ENCODE peak calls at places on chromosomes 2 and 18, in four cellular contexts. One of them, this sample, is unnamed.

GRCh38 chr2:221282386-221282785 is 289.7 kb downstream of the EPHA4 start:
- DNase-seq in spleen: no peak
- DNase-seq in progenitor cell of endocrine pancreas: no peak
- DNase-seq in IMR-90: no peak
- DNase-seq in this sample: no peak

GRCh38 chr2:192655916-192656315 is 461.2 kb upstream of the TMEFF2 start:
- DNase-seq in spleen: peak; percentile 37
- DNase-seq in progenitor cell of endocrine pancreas: no peak
- DNase-seq in IMR-90: no peak
- DNase-seq in this sample: no peak

GRCh38 chr2:26606847-26607190 is 34.3 kb downstream of the CIB4 start:
- DNase-seq in spleen: no peak
- DNase-seq in progenitor cell of endocrine pancreas: no peak
- DNase-seq in IMR-90: no peak
- DNase-seq in this sample: no peak

GRCh38 chr2:149645391-149645790 is 57.8 kb upstream of the MMADHC start:
- DNase-seq in spleen: no peak
- DNase-seq in progenitor cell of endocrine pancreas: no peak
- DNase-seq in IMR-90: peak; percentile 50
- DNase-seq in this sample: peak; percentile 53

GRCh38 chr2:9214866-9215265 is 8.3 kb downstream of the ASAP2 start:
- DNase-seq in spleen: no peak
- DNase-seq in progenitor cell of endocrine pancreas: no peak
- DNase-seq in IMR-90: no peak
- DNase-seq in this sample: no peak

GRCh38 chr2:138712212-138712979 is 67.8 kb downstream of the NXPH2 start:
- DNase-seq in spleen: no peak
- DNase-seq in progenitor cell of endocrine pancreas: no peak
- DNase-seq in IMR-90: peak; percentile 17
- DNase-seq in this sample: no peak

GRCh38 chr2:127175406-127175805 is 44.7 kb downstream of the CYP27C1 start:
- DNase-seq in spleen: no peak
- DNase-seq in progenitor cell of endocrine pancreas: no peak
- DNase-seq in IMR-90: peak; percentile 33
- DNase-seq in this sample: no peak

GRCh38 chr2:71070294-71071025 is 2.0 kb downstream of the NAGK start:
- DNase-seq in spleen: peak; percentile 87
- DNase-seq in progenitor cell of endocrine pancreas: no peak
- DNase-seq in IMR-90: peak; percentile 37
- DNase-seq in this sample: peak; percentile 55

GRCh38 chr18:32349728-32350395 is 120.8 kb downstream of the GAREM1 start:
- DNase-seq in spleen: no peak
- DNase-seq in progenitor cell of endocrine pancreas: no peak
- DNase-seq in IMR-90: peak; percentile 97
- DNase-seq in this sample: peak; percentile 99

GRCh38 chr2:148201075-148202004 is 180.4 kb downstream of the MBD5 start:
- DNase-seq in spleen: no peak
- DNase-seq in progenitor cell of endocrine pancreas: peak; percentile 21
- DNase-seq in IMR-90: peak; percentile 31
- DNase-seq in this sample: peak; percentile 49

GRCh38 chr2:119179951-119180350 is 21.4 kb upstream of the C1QL2 start:
- DNase-seq in spleen: no peak
- DNase-seq in progenitor cell of endocrine pancreas: no peak
- DNase-seq in IMR-90: no peak
- DNase-seq in this sample: no peak

GRCh38 chr2:79771530-79771929 is 258.7 kb downstream of the CTNNA2 start:
- DNase-seq in spleen: no peak
- DNase-seq in progenitor cell of endocrine pancreas: no peak
- DNase-seq in IMR-90: no peak
- DNase-seq in this sample: no peak

GRCh38 chr2:191713837-191714236 is 35.9 kb downstream of the NABP1 start:
- DNase-seq in spleen: no peak
- DNase-seq in progenitor cell of endocrine pancreas: no peak
- DNase-seq in IMR-90: no peak
- DNase-seq in this sample: no peak

GRCh38 chr18:9506046-9506792 is 30.9 kb downstream of the RALBP1 start:
- DNase-seq in spleen: no peak
- DNase-seq in progenitor cell of endocrine pancreas: no peak
- DNase-seq in IMR-90: peak; percentile 16
- DNase-seq in this sample: peak; percentile 19

GRCh38 chr2:11515441-11516071 is 18.3 kb upstream of the GREB1 start:
- DNase-seq in spleen: no peak
- DNase-seq in progenitor cell of endocrine pancreas: no peak
- DNase-seq in IMR-90: no peak
- DNase-seq in this sample: no peak

GRCh38 chr2:36356990-36357505 is 1.5 kb downstream of the CRIM1 start:
- DNase-seq in spleen: no peak
- DNase-seq in progenitor cell of endocrine pancreas: no peak
- DNase-seq in IMR-90: peak; percentile 50
- DNase-seq in this sample: no peak

GRCh38 chr2:72143441-72144356 is 4.0 kb downstream of the CYP26B1 start:
- DNase-seq in spleen: peak; percentile 74
- DNase-seq in progenitor cell of endocrine pancreas: no peak
- DNase-seq in IMR-90: no peak
- DNase-seq in this sample: no peak

GRCh38 chr18:9547767-9548166 is 66.6 kb downstream of the PPP4R1 start:
- DNase-seq in spleen: no peak
- DNase-seq in progenitor cell of endocrine pancreas: no peak
- DNase-seq in IMR-90: no peak
- DNase-seq in this sample: no peak

GRCh38 chr2:72579595-72580180 is 246.1 kb downstream of the EXOC6B start:
- DNase-seq in spleen: no peak
- DNase-seq in progenitor cell of endocrine pancreas: no peak
- DNase-seq in IMR-90: peak; percentile 64
- DNase-seq in this sample: peak; percentile 76

GRCh38 chr2:950627-950992 is at the start of gene SNTG2:
- DNase-seq in spleen: peak; percentile 82
- DNase-seq in progenitor cell of endocrine pancreas: peak; percentile 38
- DNase-seq in IMR-90: no peak
- DNase-seq in this sample: no peak

GRCh38 chr2:236659758-236660150 is 90.1 kb downstream of the ACKR3 start:
- DNase-seq in spleen: no peak
- DNase-seq in progenitor cell of endocrine pancreas: no peak
- DNase-seq in IMR-90: peak; percentile 34
- DNase-seq in this sample: peak; percentile 17

GRCh38 chr2:171407030-171407707 is 26.6 kb downstream of the METTL8 start:
- DNase-seq in spleen: no peak
- DNase-seq in progenitor cell of endocrine pancreas: no peak
- DNase-seq in IMR-90: no peak
- DNase-seq in this sample: no peak